ENCODE peak calls at places on chromosome 17, in five cellular contexts. U is left lung; E is pancreas; G is activated naive CD8-positive, alpha-beta T cell treated with anti-CD3 and anti-CD28 coated beads, Interleukin-2, amount 10 ng/mL, durations not matched to agents 7 days and 5 days; R is mucosa of descending colon. A is an unnamed sample.

GRCh38 chr17:17568772-17569195 is 22.7 kb downstream of the PEMT start:
- ATAC-seq in G (peak; percentile 43), U (peak; percentile 79), E (peak; percentile 80), R (peak; percentile 78), A (peak; percentile 60)

GRCh38 chr17:48055531-48056245 is 7.5 kb downstream of the NFE2L1 start:
- ATAC-seq in E (no peak), G (no peak), U (no peak), R (peak; percentile 22), A (peak; percentile 35)

GRCh38 chr17:45110676-45111611 is 21.4 kb downstream of the PLCD3 start:
- ATAC-seq in E (no peak), R (no peak), G (no peak), U (peak; percentile 13), A (no peak)

GRCh38 chr17:42337442-42337841 is 49.1 kb downstream of the STAT5A start:
- ATAC-seq in U (peak; percentile 24), R (peak; percentile 61), G (peak; percentile 78), E (no peak), A (peak; percentile 22)

GRCh38 chr17:62692721-62693431 is 65.4 kb downstream of the MRC2 start:
- ATAC-seq in U (peak; percentile 39), R (peak; percentile 24), E (no peak), G (no peak), A (peak; percentile 35)

GRCh38 chr17:81068411-81068810 is 33.5 kb downstream of the BAIAP2 start:
- ATAC-seq in G (no peak), E (no peak), U (no peak), R (no peak), A (no peak)

GRCh38 chr17:57604771-57605733 is 140.0 kb downstream of the CCDC182 start:
- ATAC-seq in G (peak; percentile 53), R (peak; percentile 72), E (peak; percentile 37), U (peak; percentile 59), A (peak; percentile 33)

GRCh38 chr17:72387487-72387886 is 266.7 kb downstream of the SOX9 start:
- ATAC-seq in U (peak; percentile 37), E (no peak), G (no peak), R (peak; percentile 38), A (peak; percentile 68)

GRCh38 chr17:6637458-6637840 is 3.1 kb downstream of the KIAA0753 start:
- ATAC-seq in R (no peak), E (no peak), U (no peak), G (no peak), A (no peak)

GRCh38 chr17:74512624-74513084 is 18.6 kb downstream of the CD300LB start:
- ATAC-seq in R (peak; percentile 36), E (no peak), G (no peak), U (peak; percentile 77), A (peak; percentile 28)

GRCh38 chr17:46736100-46736499 is 82.4 kb downstream of the WNT3 start:
- ATAC-seq in U (no peak), G (no peak), E (no peak), R (no peak), A (no peak)

GRCh38 chr17:4221899-4222659 is 41.7 kb downstream of the ANKFY1 start:
- ATAC-seq in U (no peak), G (no peak), R (no peak), E (no peak), A (no peak)

GRCh38 chr17:4162366-4162765 is 19.4 kb downstream of the CYB5D2 start:
- ATAC-seq in U (no peak), E (no peak), R (no peak), G (no peak), A (no peak)

A was measured in esophagus mucosa.